ENCODE peak calls at places on chromosomes 13 and 19, in eight cellular contexts. One of them, this sample, is unnamed.

GRCh38 chr13:63351533-63351932 is 1935.9 kb upstream of the PCDH20 start:
- DNase-seq in mesenchymal stem cell: peak; percentile 1
- DNase-seq in HTR-8/SVneo: no peak
- DNase-seq in lower lobe of right lung: no peak
- DNase-seq in right cardiac atrium: no peak
- DNase-seq in GM13977: no peak
- DNase-seq in D341Med: no peak
- DNase-seq in A172: no peak
- DNase-seq in this sample: no peak

GRCh38 chr13:27658569-27658968 is 36.9 kb downstream of the POLR1D start:
- DNase-seq in mesenchymal stem cell: peak; percentile 8
- DNase-seq in D341Med: no peak
- DNase-seq in lower lobe of right lung: no peak
- DNase-seq in A172: peak; percentile 38
- DNase-seq in GM13977: no peak
- DNase-seq in HTR-8/SVneo: peak; percentile 3
- DNase-seq in right cardiac atrium: no peak
- DNase-seq in this sample: no peak

GRCh38 chr13:30679483-30680330 is 55.6 kb upstream of the ALOX5AP start:
- DNase-seq in GM13977: peak; percentile 52
- DNase-seq in D341Med: peak; percentile 64
- DNase-seq in A172: peak; percentile 16
- DNase-seq in lower lobe of right lung: no peak
- DNase-seq in mesenchymal stem cell: peak; percentile 48
- DNase-seq in HTR-8/SVneo: peak; percentile 21
- DNase-seq in right cardiac atrium: no peak
- DNase-seq in this sample: peak; percentile 61

GRCh38 chr19:29596080-29596479 is 10.0 kb upstream of the POP4 start:
- DNase-seq in D341Med: no peak
- DNase-seq in HTR-8/SVneo: no peak
- DNase-seq in mesenchymal stem cell: no peak
- DNase-seq in A172: peak; percentile 67
- DNase-seq in right cardiac atrium: no peak
- DNase-seq in GM13977: no peak
- DNase-seq in lower lobe of right lung: no peak
- DNase-seq in this sample: peak; percentile 72

GRCh38 chr13:102294407-102295018 is 107.3 kb downstream of the FGF14 start:
- DNase-seq in D341Med: no peak
- DNase-seq in right cardiac atrium: no peak
- DNase-seq in mesenchymal stem cell: no peak
- DNase-seq in A172: no peak
- DNase-seq in lower lobe of right lung: no peak
- DNase-seq in GM13977: no peak
- DNase-seq in HTR-8/SVneo: no peak
- DNase-seq in this sample: no peak

GRCh38 chr19:10885241-10886169 is 14.2 kb downstream of the CARM1 start:
- DNase-seq in lower lobe of right lung: no peak
- DNase-seq in A172: no peak
- DNase-seq in GM13977: no peak
- DNase-seq in HTR-8/SVneo: no peak
- DNase-seq in right cardiac atrium: no peak
- DNase-seq in D341Med: no peak
- DNase-seq in mesenchymal stem cell: no peak
- DNase-seq in this sample: peak; percentile 47

GRCh38 chr19:2487090-2487489 is 11.2 kb downstream of the GADD45B start:
- DNase-seq in D341Med: no peak
- DNase-seq in right cardiac atrium: no peak
- DNase-seq in HTR-8/SVneo: no peak
- DNase-seq in mesenchymal stem cell: no peak
- DNase-seq in GM13977: no peak
- DNase-seq in lower lobe of right lung: no peak
- DNase-seq in A172: no peak
- DNase-seq in this sample: no peak

GRCh38 chr19:52695996-52696395 is 38.8 kb downstream of the ZNF611 start:
- DNase-seq in mesenchymal stem cell: no peak
- DNase-seq in lower lobe of right lung: no peak
- DNase-seq in right cardiac atrium: no peak
- DNase-seq in D341Med: no peak
- DNase-seq in HTR-8/SVneo: no peak
- DNase-seq in GM13977: no peak
- DNase-seq in A172: no peak
- DNase-seq in this sample: no peak

GRCh38 chr19:32605544-32605943 is 24.6 kb downstream of the PDCD5 start:
- DNase-seq in mesenchymal stem cell: no peak
- DNase-seq in A172: no peak
- DNase-seq in HTR-8/SVneo: no peak
- DNase-seq in lower lobe of right lung: no peak
- DNase-seq in GM13977: no peak
- DNase-seq in D341Med: no peak
- DNase-seq in right cardiac atrium: no peak
- DNase-seq in this sample: no peak

GRCh38 chr13:55500694-55501093 is 1640.0 kb upstream of the PRR20A start:
- DNase-seq in A172: no peak
- DNase-seq in D341Med: no peak
- DNase-seq in HTR-8/SVneo: no peak
- DNase-seq in GM13977: no peak
- DNase-seq in right cardiac atrium: no peak
- DNase-seq in mesenchymal stem cell: no peak
- DNase-seq in lower lobe of right lung: no peak
- DNase-seq in this sample: no peak

GRCh38 chr19:7295912-7296486 is 1.8 kb upstream of the INSR start:
- DNase-seq in mesenchymal stem cell: no peak
- DNase-seq in HTR-8/SVneo: no peak
- DNase-seq in lower lobe of right lung: no peak
- DNase-seq in A172: no peak
- DNase-seq in GM13977: no peak
- DNase-seq in right cardiac atrium: no peak
- DNase-seq in D341Med: no peak
- DNase-seq in this sample: no peak

GRCh38 chr13:46126074-46126473 is 21.2 kb upstream of the CPB2 start:
- DNase-seq in mesenchymal stem cell: no peak
- DNase-seq in A172: no peak
- DNase-seq in D341Med: no peak
- DNase-seq in lower lobe of right lung: no peak
- DNase-seq in HTR-8/SVneo: no peak
- DNase-seq in right cardiac atrium: no peak
- DNase-seq in GM13977: no peak
- DNase-seq in this sample: no peak

GRCh38 chr13:21365574-21365973 is 93.5 kb downstream of the ZDHHC20 start:
- DNase-seq in right cardiac atrium: no peak
- DNase-seq in lower lobe of right lung: no peak
- DNase-seq in GM13977: no peak
- DNase-seq in mesenchymal stem cell: no peak
- DNase-seq in D341Med: no peak
- DNase-seq in HTR-8/SVneo: no peak
- DNase-seq in A172: no peak
- DNase-seq in this sample: no peak

This sample was measured in NCI-H69.